ENCODE peak calls at places on chromosome 14, in nine cellular contexts. J is heart right ventricle, S is tibial artery, Q is HepG2, O is ovary, M is pancreas, Z is aorta, B is OCI-LY7, L is GM23338. T is an unnamed sample. For H3K4me1, the result is how much of the 10 kb centered on the place peaks cover.

GRCh38 chr14:104247336-104248202 is 109.2 kb downstream of the KIF26A start:
- DNase-seq in J (no peak), S (peak), Q (no peak), O (peak), M (peak), Z (peak), B (no peak), L (no peak), T (peak)

GRCh38 chr14:104950021-104950420 is 25.3 kb downstream of the PLD4 start:
- DNase-seq in J (no peak), S (no peak), Q (no peak), O (peak), M (no peak), Z (no peak), B (no peak), L (no peak), T (peak)

GRCh38 chr14:70838076-70838475 is 28.8 kb upstream of the MAP3K9 start:
- DNase-seq in J (no peak), S (no peak), Q (no peak), O (no peak), M (no peak), Z (no peak), B (no peak), L (no peak), T (no peak)

GRCh38 chr14:46940600-46940999 is 289.0 kb upstream of the RPL10L start:
- DNase-seq in J (no peak), S (no peak), Q (no peak), O (no peak), M (no peak), Z (no peak), B (no peak), L (no peak), T (no peak)

GRCh38 chr14:62179367-62180018 is 417.3 kb downstream of the SNAPC1 start:
- DNase-seq in J (peak), S (no peak), Q (peak), O (no peak), M (no peak), Z (no peak), B (peak), L (peak), T (peak)

GRCh38 chr14:24238527-24239037 is 3.8 kb downstream of the TINF2 start:
- DNase-seq in J (no peak), S (no peak), Q (no peak), O (no peak), M (no peak), Z (no peak), B (no peak), L (no peak), T (no peak)

GRCh38 chr14:26765768-26766550 is 168.1 kb upstream of the NOVA1 start:
- DNase-seq in J (peak), S (peak), Q (no peak), O (no peak), M (no peak), Z (no peak), B (no peak), L (no peak), T (no peak)

GRCh38 chr14:54524410-54524809 is 14.7 kb downstream of the CGRRF1 start:
- DNase-seq in J (no peak), S (no peak), Q (no peak), O (no peak), M (no peak), Z (no peak), B (no peak), L (no peak), T (no peak)

GRCh38 chr14:68544150-68544892 is 248.5 kb downstream of the ZFP36L1 start:
- DNase-seq in J (peak), S (peak), Q (no peak), O (peak), M (no peak), Z (no peak), B (no peak), L (no peak), T (no peak)

GRCh38 chr14:76826122-76826521 is at the start of gene LRRC74A:
- DNase-seq in J (no peak), S (no peak), Q (no peak), O (no peak), M (no peak), Z (no peak), B (no peak), L (no peak), T (no peak)

GRCh38 chr14:69713127-69713800 is 53.7 kb upstream of the SRSF5 start:
- DNase-seq in J (no peak), S (no peak), Q (no peak), O (no peak), M (peak), Z (no peak), B (no peak), L (peak), T (peak)

GRCh38 chr14:93984987-93985410 is 8.6 kb upstream of the ASB2 start:
- DNase-seq in J (peak), S (peak), Q (peak), O (no peak), M (no peak), Z (no peak), B (no peak), L (peak), T (no peak)

GRCh38 chr14:63654346-63654745 is 12.7 kb upstream of the WDR89 start:
- DNase-seq in J (no peak), S (no peak), Q (no peak), O (no peak), M (no peak), Z (no peak), B (no peak), L (no peak), T (no peak)

GRCh38 chr14:69318901-69319475 is 59.0 kb downstream of the GALNT16 start:
- DNase-seq in J (no peak), S (no peak), Q (no peak), O (no peak), M (peak), Z (peak), B (no peak), L (no peak), T (peak)

GRCh38 chr14:31420013-31420318 is 384 bp downstream of the HEATR5A start:
- DNase-seq in J (peak), S (peak), Q (peak), O (peak), M (peak), Z (peak), B (peak), L (peak), T (peak)

GRCh38 chr14:50060871-50061663 is 55.3 kb downstream of the VCPKMT start:
- DNase-seq in J (peak), S (peak), Q (peak), O (peak), M (no peak), Z (peak), B (peak), L (peak), T (peak)

GRCh38 chr14:49919825-49920224 is 26.9 kb downstream of the ARF6 start:
- DNase-seq in J (no peak), S (no peak), Q (no peak), O (no peak), M (no peak), Z (no peak), B (no peak), L (no peak), T (no peak)

GRCh38 chr14:35229084-35229483 is 63.1 kb upstream of the PSMA6 start:
- DNase-seq in J (no peak), S (no peak), Q (no peak), O (no peak), M (no peak), Z (no peak), B (no peak), L (no peak), T (no peak)

GRCh38 chr14:20714593-20715250 is 26.2 kb downstream of the ANG start:
- DNase-seq in J (peak), S (peak), Q (no peak), O (no peak), M (peak), Z (peak), B (no peak), L (no peak), T (no peak)

GRCh38 chr14:68660495-68660894 is 132.4 kb downstream of the ZFP36L1 start:
- DNase-seq in J (no peak), S (peak), Q (no peak), O (no peak), M (no peak), Z (no peak), B (no peak), L (no peak), T (no peak)

GRCh38 chr14:79825046-79825521 is 386.2 kb downstream of the DIO2 start:
- DNase-seq in J (peak), S (peak), Q (no peak), O (no peak), M (no peak), Z (no peak), B (no peak), L (no peak), T (no peak)

GRCh38 chr14:60878536-60878935 is 102.3 kb downstream of the TRMT5 start:
- DNase-seq in J (no peak), S (no peak), Q (no peak), O (no peak), M (no peak), Z (no peak), B (no peak), L (no peak), T (no peak)

GRCh38 chr14:86203843-86204242 is 673.9 kb downstream of the FLRT2 start:
- DNase-seq in J (no peak), S (no peak), Q (no peak), O (no peak), M (no peak), Z (no peak), B (peak), L (no peak), T (no peak)

GRCh38 chr14:75428230-75429104 is 645 bp downstream of the JDP2 start:
- DNase-seq in J (peak), S (no peak), Q (no peak), O (peak), M (peak), Z (peak), B (peak), L (peak), T (no peak)

GRCh38 chr14:52776816-52777215 is 14.6 kb downstream of the GNPNAT1 start:
- DNase-seq in J (no peak), S (no peak), Q (peak), O (no peak), M (no peak), Z (no peak), B (no peak), L (peak), T (no peak)

GRCh38 chr14:81172353-81172752 is 48.4 kb downstream of the GTF2A1 start:
- DNase-seq in J (no peak), S (no peak), Q (no peak), O (no peak), M (no peak), Z (no peak), B (no peak), L (no peak), T (no peak)

GRCh38 chr14:50955373-50956043 is 11.2 kb upstream of the PYGL start:
- DNase-seq in J (no peak), S (peak), Q (peak), O (no peak), M (no peak), Z (peak), B (peak), L (peak), T (peak)

GRCh38 chr14:89266754-89267153 is 150.3 kb downstream of the FOXN3 start:
- DNase-seq in J (no peak), S (no peak), Q (no peak), O (no peak), M (no peak), Z (no peak), B (no peak), L (no peak), T (no peak)

GRCh38 chr14:76490735-76491134 is 114.8 kb downstream of the ESRRB start:
- DNase-seq in J (no peak), S (no peak), Q (no peak), O (no peak), M (no peak), Z (peak), B (no peak), L (no peak), T (no peak)

GRCh38 chr14:37051153-37051552 is 121.3 kb downstream of the SLC25A21 start:
- DNase-seq in J (no peak), S (no peak), Q (no peak), O (no peak), M (no peak), Z (no peak), B (no peak), L (no peak), T (no peak)

GRCh38 chr14:31336646-31337045 is 83.7 kb downstream of the HEATR5A start:
- DNase-seq in J (no peak), S (no peak), Q (peak), O (no peak), M (no peak), Z (no peak), B (no peak), L (no peak), T (no peak)

GRCh38 chr14:50045039-50045711 is 71.2 kb downstream of the VCPKMT start:
- DNase-seq in J (peak), S (peak), Q (peak), O (peak), M (peak), Z (peak), B (peak), L (no peak), T (no peak)

GRCh38 chr14:98101323-98101722 is 1170.7 kb downstream of the BCL11B start:
- DNase-seq in J (no peak), S (no peak), Q (no peak), O (no peak), M (no peak), Z (no peak), B (no peak), L (no peak), T (no peak)

GRCh38 chr14:67623114-67623513 is 3.4 kb downstream of the ARG2 start:
- DNase-seq in J (no peak), S (no peak), Q (peak), O (no peak), M (no peak), Z (no peak), B (no peak), L (peak), T (no peak)

GRCh38 chr14:35438910-35439713 is 34.6 kb upstream of the NFKBIA start:
- DNase-seq in J (no peak), S (no peak), Q (peak), O (no peak), M (no peak), Z (no peak), B (peak), L (peak), T (no peak)

GRCh38 chr14:22796087-22796707 is 19.0 kb downstream of the SLC7A7 start:
- DNase-seq in J (no peak), S (no peak), Q (peak), O (no peak), M (no peak), Z (no peak), B (peak), L (no peak), T (no peak)

GRCh38 chr14:100317897-100318808 is 5.0 kb upstream of the SLC25A47 start:
- DNase-seq in J (peak), S (peak), Q (no peak), O (peak), M (peak), Z (peak), B (peak), L (peak), T (no peak)

GRCh38 chr14:92513966-92514843 is 624 bp downstream of the RIN3 start:
- DNase-seq in J (no peak), S (no peak), Q (peak), O (peak), M (no peak), Z (peak), B (no peak), L (peak), T (no peak)

GRCh38 chr14:106276326-106277267 is 750.2 kb downstream of the TMEM121 start:
- DNase-seq in J (no peak), S (no peak), Q (no peak), O (no peak), M (no peak), Z (no peak), B (no peak), L (no peak), T (no peak)

GRCh38 chr14:65632487-65632886 is 220.0 kb downstream of the FUT8 start:
- DNase-seq in J (no peak), S (no peak), Q (no peak), O (no peak), M (no peak), Z (no peak), B (no peak), L (no peak), T (no peak)

GRCh38 chr14:65639216-65639615 is 226.7 kb downstream of the FUT8 start:
- DNase-seq in J (no peak), S (no peak), Q (peak), O (no peak), M (no peak), Z (no peak), B (no peak), L (no peak), T (no peak)

DNA sequence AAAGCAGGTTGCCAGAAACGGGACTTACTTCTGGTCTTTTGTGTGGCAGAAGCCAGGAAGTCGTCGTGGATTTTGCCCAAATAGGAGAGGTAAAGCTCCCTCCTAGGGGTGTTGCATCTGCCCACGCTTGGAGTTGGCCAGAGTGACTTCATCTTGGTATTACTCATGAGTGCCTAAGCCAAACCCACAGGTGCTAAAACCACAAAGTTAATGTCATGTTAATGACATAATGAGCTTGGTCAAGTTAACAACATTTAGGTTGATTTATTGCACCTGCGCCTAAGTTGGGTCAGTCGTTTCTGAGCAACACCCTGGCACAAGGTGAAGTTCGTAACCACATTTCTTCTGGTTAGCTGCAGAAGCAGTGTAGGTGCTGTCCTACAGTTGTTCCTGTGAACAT is 225.2 kb downstream of the FUT8 start:
- DNase-seq in J (no peak), S (no peak), Q (no peak), O (no peak), M (no peak), Z (no peak), B (peak), L (no peak), T (no peak)
- H3K27ac ChIP-seq in J (no peak), S (no peak), Q (no peak), O (no peak), M (no peak), Z (no peak), B (no peak), L (no peak), T (no peak)

GRCh38 chr14:73753043-73753886 is 39.1 kb upstream of the PNMA1 start:
- DNase-seq in J (peak), S (peak), Q (peak), O (no peak), M (no peak), Z (peak), B (peak), L (no peak), T (no peak)
- H3K4me3 ChIP-seq in J (peak), S (peak), Q (peak), O (no peak), M (no peak), Z (no peak), B (peak), L (no peak), T (no peak)

DNA sequence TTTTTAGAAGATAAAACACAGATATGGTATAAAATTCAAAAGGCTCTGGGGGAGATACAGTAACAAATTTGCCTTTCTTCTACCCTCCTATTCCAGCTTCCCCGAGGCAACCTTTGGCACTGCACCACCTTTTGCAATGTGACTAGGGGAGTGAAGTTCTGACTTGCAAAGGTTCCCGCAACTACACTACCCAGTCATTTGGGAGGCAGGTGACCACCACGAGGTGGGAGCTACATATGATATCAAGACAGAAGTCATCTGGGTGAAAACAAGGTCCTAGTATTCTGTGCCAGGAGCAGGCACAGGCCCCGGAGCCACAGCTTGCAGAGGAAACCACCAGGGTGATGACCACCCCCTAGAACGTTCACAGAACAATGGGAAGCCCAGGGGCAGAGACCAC is 141.5 kb downstream of the TTC7B start:
- DNase-seq in J (no peak), S (no peak), Q (no peak), O (no peak), M (no peak), Z (no peak), B (no peak), L (no peak), T (no peak)
- H3K4me1 ChIP-seq in J (under half), S (half or more), Q (under half), O (under half), M (under half), Z (under half), B (under half), L (under half), T (under half)

GRCh38 chr14:29648045-29648444 is 279.6 kb downstream of the PRKD1 start:
- DNase-seq in J (no peak), S (no peak), Q (no peak), O (no peak), M (no peak), Z (no peak), B (no peak), L (peak), T (no peak)
- H3K27ac ChIP-seq in J (no peak), S (no peak), Q (no peak), O (no peak), M (no peak), Z (no peak), B (no peak), L (no peak), T (no peak)

GRCh38 chr14:101558739-101559240 is 2.5 kb upstream of the DIO3 start:
- DNase-seq in J (no peak), S (no peak), Q (no peak), O (peak), M (no peak), Z (no peak), B (no peak), L (no peak), T (no peak)
- H3K4me3 ChIP-seq in J (no peak), S (peak), Q (no peak), O (peak), M (no peak), Z (no peak), B (no peak), L (peak), T (no peak)

T was measured in RWPE2.